ENCODE peak calls at places on chromosome 11, in seven cellular contexts. One of them, this sample, is unnamed. For H3K9me3, the result is how much of the 10 kb centered on the place peaks cover.

GRCh38 chr11:126719740-126720139 is 280.8 kb downstream of the KIRREL3 start:
- DNase-seq in upper lobe of left lung: no peak
- DNase-seq in PC-9: no peak
- DNase-seq in SJSA1: no peak
- DNase-seq in NT2/D1: no peak
- DNase-seq in body of pancreas: no peak
- DNase-seq in right atrium auricular region: no peak
- DNase-seq in this sample: no peak

GRCh38 chr11:1088927-1089737 is 14.5 kb downstream of the MUC2 start:
- DNase-seq in upper lobe of left lung: peak
- DNase-seq in PC-9: no peak
- DNase-seq in SJSA1: no peak
- DNase-seq in NT2/D1: no peak
- DNase-seq in body of pancreas: no peak
- DNase-seq in right atrium auricular region: no peak
- DNase-seq in this sample: no peak

GRCh38 chr11:794766-795637 is 3.1 kb downstream of the SLC25A22 start:
- DNase-seq in upper lobe of left lung: peak
- DNase-seq in PC-9: peak
- DNase-seq in SJSA1: no peak
- DNase-seq in NT2/D1: no peak
- DNase-seq in body of pancreas: peak
- DNase-seq in right atrium auricular region: no peak
- DNase-seq in this sample: no peak

GRCh38 chr11:61922539-61922938 is 5.2 kb upstream of the RAB3IL1 start:
- DNase-seq in upper lobe of left lung: peak
- DNase-seq in PC-9: no peak
- DNase-seq in SJSA1: peak
- DNase-seq in NT2/D1: no peak
- DNase-seq in body of pancreas: peak
- DNase-seq in right atrium auricular region: peak
- DNase-seq in this sample: no peak

GRCh38 chr11:126113012-126113411 is 50.3 kb upstream of the CDON start:
- DNase-seq in upper lobe of left lung: no peak
- DNase-seq in PC-9: no peak
- DNase-seq in SJSA1: no peak
- DNase-seq in NT2/D1: no peak
- DNase-seq in body of pancreas: no peak
- DNase-seq in right atrium auricular region: no peak
- DNase-seq in this sample: no peak

GRCh38 chr11:121814962-121815361 is 301.1 kb downstream of the BLID start:
- DNase-seq in upper lobe of left lung: no peak
- DNase-seq in PC-9: no peak
- DNase-seq in SJSA1: no peak
- DNase-seq in NT2/D1: no peak
- DNase-seq in body of pancreas: no peak
- DNase-seq in right atrium auricular region: no peak
- DNase-seq in this sample: no peak

GRCh38 chr11:102488208-102488607 is 35.6 kb upstream of the TMEM123 start:
- DNase-seq in upper lobe of left lung: no peak
- DNase-seq in PC-9: no peak
- DNase-seq in SJSA1: no peak
- DNase-seq in NT2/D1: no peak
- DNase-seq in body of pancreas: no peak
- DNase-seq in right atrium auricular region: no peak
- DNase-seq in this sample: no peak

GRCh38 chr11:127044535-127044934 is 44.0 kb upstream of the KIRREL3 start:
- DNase-seq in upper lobe of left lung: no peak
- DNase-seq in PC-9: no peak
- DNase-seq in SJSA1: no peak
- DNase-seq in NT2/D1: no peak
- DNase-seq in body of pancreas: no peak
- DNase-seq in right atrium auricular region: no peak
- DNase-seq in this sample: no peak

GRCh38 chr11:122804161-122804560 is 34.1 kb upstream of the CRTAM start:
- DNase-seq in upper lobe of left lung: no peak
- DNase-seq in PC-9: peak
- DNase-seq in SJSA1: no peak
- DNase-seq in NT2/D1: no peak
- DNase-seq in body of pancreas: no peak
- DNase-seq in right atrium auricular region: no peak
- DNase-seq in this sample: no peak

GRCh38 chr11:7522546-7522945 is 8.7 kb downstream of the PPFIBP2 start:
- DNase-seq in upper lobe of left lung: no peak
- DNase-seq in PC-9: no peak
- DNase-seq in SJSA1: no peak
- DNase-seq in NT2/D1: no peak
- DNase-seq in body of pancreas: no peak
- DNase-seq in right atrium auricular region: no peak
- DNase-seq in this sample: no peak

GRCh38 chr11:16788141-16789060 is 50.0 kb downstream of the C11orf58 start:
- DNase-seq in upper lobe of left lung: peak
- DNase-seq in PC-9: peak
- DNase-seq in SJSA1: peak
- DNase-seq in NT2/D1: peak
- DNase-seq in body of pancreas: peak
- DNase-seq in right atrium auricular region: no peak
- DNase-seq in this sample: peak

GRCh38 chr11:67438121-67438902 is 830 bp upstream of the PTPRCAP start:
- DNase-seq in upper lobe of left lung: peak
- DNase-seq in PC-9: no peak
- DNase-seq in SJSA1: no peak
- DNase-seq in NT2/D1: no peak
- DNase-seq in body of pancreas: no peak
- DNase-seq in right atrium auricular region: no peak
- DNase-seq in this sample: peak

GRCh38 chr11:120066738-120067303 is 71.1 kb downstream of the TRIM29 start:
- DNase-seq in upper lobe of left lung: no peak
- DNase-seq in PC-9: no peak
- DNase-seq in SJSA1: no peak
- DNase-seq in NT2/D1: no peak
- DNase-seq in body of pancreas: no peak
- DNase-seq in right atrium auricular region: no peak
- DNase-seq in this sample: no peak

GRCh38 chr11:10322401-10322800 is 17.5 kb downstream of the ADM start:
- DNase-seq in upper lobe of left lung: no peak
- DNase-seq in PC-9: no peak
- DNase-seq in SJSA1: no peak
- DNase-seq in NT2/D1: no peak
- DNase-seq in body of pancreas: no peak
- DNase-seq in right atrium auricular region: no peak
- DNase-seq in this sample: no peak

GRCh38 chr11:18853086-18853720 is 61.6 kb upstream of the PTPN5 start:
- DNase-seq in upper lobe of left lung: no peak
- DNase-seq in PC-9: no peak
- DNase-seq in SJSA1: no peak
- DNase-seq in NT2/D1: peak
- DNase-seq in body of pancreas: peak
- DNase-seq in right atrium auricular region: no peak
- DNase-seq in this sample: no peak

GRCh38 chr11:119055901-119056300 is 1.1 kb downstream of the HYOU1 start:
- DNase-seq in upper lobe of left lung: no peak
- DNase-seq in PC-9: no peak
- DNase-seq in SJSA1: no peak
- DNase-seq in NT2/D1: no peak
- DNase-seq in body of pancreas: no peak
- DNase-seq in right atrium auricular region: no peak
- DNase-seq in this sample: no peak

GRCh38 chr11:2512431-2513407 is 67.9 kb downstream of the KCNQ1 start:
- DNase-seq in upper lobe of left lung: peak
- DNase-seq in PC-9: no peak
- DNase-seq in SJSA1: peak
- DNase-seq in NT2/D1: no peak
- DNase-seq in body of pancreas: peak
- DNase-seq in right atrium auricular region: peak
- DNase-seq in this sample: no peak

GRCh38 chr11:726278-726915 is 20.4 kb downstream of the EPS8L2 start:
- DNase-seq in upper lobe of left lung: peak
- DNase-seq in PC-9: peak
- DNase-seq in SJSA1: no peak
- DNase-seq in NT2/D1: no peak
- DNase-seq in body of pancreas: peak
- DNase-seq in right atrium auricular region: no peak
- DNase-seq in this sample: no peak

GRCh38 chr11:88555829-88556202 is 218.3 kb upstream of the CTSC start:
- DNase-seq in upper lobe of left lung: no peak
- DNase-seq in PC-9: no peak
- DNase-seq in SJSA1: no peak
- DNase-seq in NT2/D1: no peak
- DNase-seq in body of pancreas: no peak
- DNase-seq in right atrium auricular region: no peak
- DNase-seq in this sample: no peak

GRCh38 chr11:44687310-44687842 is 39.4 kb upstream of the TSPAN18 start:
- DNase-seq in upper lobe of left lung: no peak
- DNase-seq in PC-9: no peak
- DNase-seq in SJSA1: no peak
- DNase-seq in NT2/D1: no peak
- DNase-seq in body of pancreas: no peak
- DNase-seq in right atrium auricular region: no peak
- DNase-seq in this sample: no peak

DNA sequence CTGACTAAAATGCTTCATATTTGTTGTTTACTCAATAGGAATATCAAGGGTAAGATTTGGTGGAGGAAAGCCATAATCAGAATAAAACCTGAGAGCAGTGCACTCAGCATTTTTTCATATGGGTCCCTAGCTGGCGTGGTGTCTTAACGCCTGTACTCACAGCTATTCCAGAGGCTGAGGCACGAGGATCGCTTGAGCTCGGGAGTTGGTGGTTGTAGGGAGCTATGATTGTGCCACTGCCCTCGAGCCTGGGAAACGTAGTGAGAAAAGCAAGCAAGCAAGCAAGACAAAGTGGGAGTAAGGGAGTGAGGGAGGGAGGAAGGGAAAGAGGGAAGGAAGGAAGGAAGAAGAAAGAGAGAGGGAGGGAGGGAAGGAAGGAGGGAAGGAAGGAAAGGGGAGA is 242.5 kb downstream of the OR4C45 start:
- DNase-seq in upper lobe of left lung: no peak
- DNase-seq in PC-9: no peak
- DNase-seq in SJSA1: no peak
- DNase-seq in NT2/D1: no peak
- DNase-seq in body of pancreas: no peak
- DNase-seq in right atrium auricular region: no peak
- DNase-seq in this sample: no peak
- H3K9me3 ChIP-seq in upper lobe of left lung: under half
- H3K9me3 ChIP-seq in PC-9: under half
- H3K9me3 ChIP-seq in SJSA1: under half
- H3K9me3 ChIP-seq in NT2/D1: under half
- H3K9me3 ChIP-seq in body of pancreas: under half
- H3K9me3 ChIP-seq in right atrium auricular region: under half
- H3K9me3 ChIP-seq in this sample: under half

DNA sequence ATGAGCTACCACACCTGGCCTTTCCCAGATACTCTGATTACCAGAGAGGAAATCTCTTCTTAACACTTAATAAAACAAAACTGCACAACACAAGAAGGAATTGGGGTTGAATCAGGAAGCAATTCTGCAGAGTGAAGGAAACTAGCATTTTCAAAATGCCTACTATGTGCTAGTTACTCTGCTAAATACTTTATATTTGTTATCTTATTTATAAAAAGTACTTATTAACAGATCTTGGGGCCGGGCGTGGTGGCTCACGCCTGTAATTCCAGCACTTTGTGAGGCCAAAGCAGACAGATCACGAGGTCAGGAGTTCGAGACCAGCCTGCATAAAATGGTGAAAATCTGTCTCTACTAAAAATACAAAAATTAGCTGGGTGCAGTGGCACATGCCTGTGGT is 21.9 kb downstream of the TMEM135 start:
- DNase-seq in upper lobe of left lung: no peak
- DNase-seq in PC-9: no peak
- DNase-seq in SJSA1: no peak
- DNase-seq in NT2/D1: no peak
- DNase-seq in body of pancreas: no peak
- DNase-seq in right atrium auricular region: no peak
- DNase-seq in this sample: no peak
- H3K9me3 ChIP-seq in upper lobe of left lung: under half
- H3K9me3 ChIP-seq in PC-9: under half
- H3K9me3 ChIP-seq in SJSA1: under half
- H3K9me3 ChIP-seq in NT2/D1: under half
- H3K9me3 ChIP-seq in body of pancreas: under half
- H3K9me3 ChIP-seq in right atrium auricular region: under half
- H3K9me3 ChIP-seq in this sample: under half

DNA sequence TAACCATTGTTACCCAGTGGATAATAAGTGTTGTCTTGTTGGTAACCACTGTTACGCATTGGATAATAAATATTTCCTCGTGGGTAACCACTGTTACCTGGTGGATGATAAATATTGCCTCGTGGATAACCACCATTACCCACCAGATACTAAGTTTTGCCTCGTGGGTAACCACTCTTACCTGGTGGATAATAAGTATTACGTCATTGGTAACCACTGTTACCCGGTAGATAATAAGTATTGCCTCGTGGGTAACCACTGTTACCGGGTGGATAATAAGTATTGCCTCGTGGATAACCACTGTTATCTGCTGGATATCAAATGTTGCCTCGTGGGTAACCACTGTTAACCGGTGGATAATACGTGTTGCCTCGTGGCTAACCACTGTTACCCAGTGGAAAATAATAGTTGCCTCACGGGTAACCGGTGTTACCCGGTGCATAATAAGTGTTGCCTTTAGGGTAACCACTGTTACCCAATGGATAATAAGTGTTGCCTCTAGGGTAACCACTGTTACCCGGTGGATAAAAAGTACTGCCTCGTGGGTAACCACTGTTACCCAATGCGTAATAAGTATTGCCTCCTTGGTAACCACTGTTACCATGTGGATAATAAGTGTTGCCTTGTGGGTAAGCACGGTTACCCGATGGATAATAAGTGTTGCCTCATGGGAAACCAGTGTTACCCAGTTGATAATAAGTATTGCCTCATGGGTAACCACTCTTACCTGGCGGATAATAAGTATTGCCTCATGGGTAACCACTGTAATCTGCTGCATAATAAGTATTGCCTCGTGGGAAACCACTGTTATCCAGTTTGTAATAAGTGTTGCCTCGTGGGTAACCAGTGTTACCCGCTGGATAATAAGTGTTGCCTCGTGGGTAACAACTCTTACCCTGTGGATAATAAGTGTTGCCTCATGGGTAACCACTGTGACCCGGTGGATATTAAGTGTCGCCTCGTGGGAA is 21.9 kb upstream of the NXPE4 start:
- DNase-seq in upper lobe of left lung: no peak
- DNase-seq in PC-9: no peak
- DNase-seq in SJSA1: no peak
- DNase-seq in NT2/D1: no peak
- DNase-seq in body of pancreas: no peak
- DNase-seq in right atrium auricular region: no peak
- DNase-seq in this sample: no peak
- H3K9me3 ChIP-seq in upper lobe of left lung: under half
- H3K9me3 ChIP-seq in PC-9: under half
- H3K9me3 ChIP-seq in SJSA1: under half
- H3K9me3 ChIP-seq in NT2/D1: half or more
- H3K9me3 ChIP-seq in body of pancreas: under half
- H3K9me3 ChIP-seq in right atrium auricular region: under half
- H3K9me3 ChIP-seq in this sample: under half

DNA sequence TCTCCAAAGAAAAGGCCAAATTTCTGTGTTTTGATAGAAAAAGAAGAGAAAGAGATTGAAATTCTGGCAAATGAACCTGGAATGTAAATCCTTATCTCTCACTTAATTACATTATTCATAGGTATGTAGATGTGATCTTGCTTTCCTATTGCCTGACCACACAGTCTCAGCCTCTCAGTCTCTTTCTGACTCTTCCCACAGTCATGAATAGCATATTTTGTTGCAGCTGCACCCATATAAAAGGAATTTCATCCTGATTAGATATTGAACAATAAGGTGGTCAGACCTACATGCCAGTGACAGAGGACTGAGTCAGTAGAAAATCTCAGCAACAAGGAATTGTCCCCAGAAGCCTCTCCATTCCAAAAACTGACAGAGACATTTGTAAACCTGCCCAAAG is 62.9 kb upstream of the LRRC4C start:
- DNase-seq in upper lobe of left lung: no peak
- DNase-seq in PC-9: no peak
- DNase-seq in SJSA1: peak
- DNase-seq in NT2/D1: no peak
- DNase-seq in body of pancreas: no peak
- DNase-seq in right atrium auricular region: no peak
- DNase-seq in this sample: no peak
- H3K9me3 ChIP-seq in upper lobe of left lung: under half
- H3K9me3 ChIP-seq in PC-9: under half
- H3K9me3 ChIP-seq in SJSA1: under half
- H3K9me3 ChIP-seq in NT2/D1: under half
- H3K9me3 ChIP-seq in body of pancreas: under half
- H3K9me3 ChIP-seq in right atrium auricular region: under half
- H3K9me3 ChIP-seq in this sample: under half

This sample was measured in effector memory CD4-positive, alpha-beta T cell.